ENCODE peak calls at places on chromosomes 4 and X, in five cellular contexts. One of them, this sample, is unnamed.

GRCh38 chr4:83112239-83112638 is 2.3 kb downstream of the PLAC8 start:
- DNase-seq in cardiac muscle cell: no peak
- DNase-seq in occipital lobe: no peak
- DNase-seq in choroid plexus epithelial cell: no peak
- DNase-seq in stimulated activated naive CD4-positive, alpha-beta T cell: no peak
- DNase-seq in this sample: no peak

GRCh38 chrX:107301253-107301652 is 94.8 kb downstream of the DNAAF6 start:
- DNase-seq in occipital lobe: no peak
- DNase-seq in choroid plexus epithelial cell: no peak
- DNase-seq in stimulated activated naive CD4-positive, alpha-beta T cell: no peak
- DNase-seq in cardiac muscle cell: no peak
- DNase-seq in this sample: no peak

GRCh38 chrX:72026341-72027023 is 105.2 kb downstream of the RTL5 start:
- DNase-seq in cardiac muscle cell: no peak
- DNase-seq in choroid plexus epithelial cell: no peak
- DNase-seq in stimulated activated naive CD4-positive, alpha-beta T cell: no peak
- DNase-seq in occipital lobe: no peak
- DNase-seq in this sample: no peak

GRCh38 chr4:88735554-88735953 is 37.9 kb upstream of the NAP1L5 start:
- DNase-seq in occipital lobe: no peak
- DNase-seq in stimulated activated naive CD4-positive, alpha-beta T cell: no peak
- DNase-seq in choroid plexus epithelial cell: peak; percentile 39
- DNase-seq in cardiac muscle cell: peak; percentile 46
- DNase-seq in this sample: no peak

GRCh38 chrX:10484683-10485247 is 135.6 kb downstream of the MID1 start:
- DNase-seq in cardiac muscle cell: no peak
- DNase-seq in occipital lobe: no peak
- DNase-seq in stimulated activated naive CD4-positive, alpha-beta T cell: no peak
- DNase-seq in choroid plexus epithelial cell: peak; percentile 34
- DNase-seq in this sample: no peak

GRCh38 chr4:88087004-88087403 is 71.4 kb downstream of the ABCG2 start:
- DNase-seq in cardiac muscle cell: no peak
- DNase-seq in occipital lobe: no peak
- DNase-seq in choroid plexus epithelial cell: no peak
- DNase-seq in stimulated activated naive CD4-positive, alpha-beta T cell: no peak
- DNase-seq in this sample: no peak

GRCh38 chr4:156347412-156348075 is 393.9 kb upstream of the CTSO start:
- DNase-seq in choroid plexus epithelial cell: peak; percentile 35
- DNase-seq in stimulated activated naive CD4-positive, alpha-beta T cell: no peak
- DNase-seq in cardiac muscle cell: peak; percentile 19
- DNase-seq in occipital lobe: no peak
- DNase-seq in this sample: no peak

GRCh38 chrX:63744850-63745249 is 40.2 kb downstream of the ARHGEF9 start:
- DNase-seq in stimulated activated naive CD4-positive, alpha-beta T cell: no peak
- DNase-seq in cardiac muscle cell: no peak
- DNase-seq in occipital lobe: no peak
- DNase-seq in choroid plexus epithelial cell: no peak
- DNase-seq in this sample: no peak

GRCh38 chr4:1834047-1834769 is 21.7 kb downstream of the LETM1 start:
- DNase-seq in choroid plexus epithelial cell: no peak
- DNase-seq in stimulated activated naive CD4-positive, alpha-beta T cell: no peak
- DNase-seq in cardiac muscle cell: no peak
- DNase-seq in occipital lobe: peak; percentile 30
- DNase-seq in this sample: no peak